ENCODE peak calls at places on chromosomes 1 and 21, in seven cellular contexts. J, P, N, L, T, K and Z are unnamed samples.

GRCh38 chr1:2097386-2098300 is 47.4 kb downstream of the PRKCZ start:
- DNase-seq in J (no peak), P (no peak), N (no peak), L (no peak), T (no peak), K (no peak), Z (no peak)

GRCh38 chr1:186304982-186305949 is 69.8 kb downstream of the TPR start:
- DNase-seq in J (no peak), P (no peak), N (no peak), L (no peak), T (no peak), K (peak), Z (no peak)

GRCh38 chr1:115456441-115456961 is 118.5 kb upstream of the NGF start:
- DNase-seq in J (no peak), P (no peak), N (no peak), L (no peak), T (no peak), K (no peak), Z (no peak)

GRCh38 chr1:107175102-107175501 is 34.3 kb downstream of the NTNG1 start:
- DNase-seq in J (no peak), P (no peak), N (no peak), L (no peak), T (no peak), K (no peak), Z (no peak)

GRCh38 chr21:30444204-30444603 is 4.1 kb downstream of the KRTAP15-1 start:
- DNase-seq in J (no peak), P (no peak), N (no peak), L (no peak), T (no peak), K (no peak), Z (no peak)

GRCh38 chr1:182189535-182190066 is 128.1 kb upstream of the ZNF648 start:
- DNase-seq in J (no peak), P (no peak), N (no peak), L (no peak), T (no peak), K (no peak), Z (no peak)

GRCh38 chr1:225430301-225430700 is 2.5 kb upstream of the LBR start:
- DNase-seq in J (no peak), P (no peak), N (no peak), L (no peak), T (no peak), K (no peak), Z (no peak)

GRCh38 chr1:99643021-99643779 is 2.7 kb upstream of the PALMD start:
- DNase-seq in J (no peak), P (peak), N (no peak), L (no peak), T (no peak), K (no peak), Z (no peak)

GRCh38 chr1:30410153-30410851 is 313.1 kb downstream of the MATN1 start:
- DNase-seq in J (peak), P (no peak), N (no peak), L (no peak), T (peak), K (no peak), Z (no peak)

GRCh38 chr1:100767176-100767876 is 47.8 kb downstream of the VCAM1 start:
- DNase-seq in J (no peak), P (no peak), N (no peak), L (no peak), T (no peak), K (no peak), Z (no peak)

GRCh38 chr1:2865571-2866414 is 64.3 kb upstream of the TTC34 start:
- DNase-seq in J (no peak), P (no peak), N (no peak), L (no peak), T (no peak), K (no peak), Z (no peak)

GRCh38 chr1:94599090-94599813 is 57.7 kb upstream of the F3 start:
- DNase-seq in J (no peak), P (no peak), N (no peak), L (no peak), T (no peak), K (peak), Z (peak)

GRCh38 chr1:235998812-235999211 is 66.1 kb downstream of the NID1 start:
- DNase-seq in J (no peak), P (no peak), N (no peak), L (no peak), T (no peak), K (no peak), Z (no peak)

GRCh38 chr1:214234635-214235025 is 46.3 kb upstream of the SMYD2 start:
- DNase-seq in J (no peak), P (no peak), N (no peak), L (no peak), T (no peak), K (no peak), Z (no peak)

GRCh38 chr21:31862078-31862477 is 10.7 kb upstream of the HUNK start:
- DNase-seq in J (no peak), P (no peak), N (no peak), L (no peak), T (no peak), K (no peak), Z (no peak)

GRCh38 chr1:92909321-92909720 is 51.9 kb downstream of the DIPK1A start:
- DNase-seq in J (no peak), P (peak), N (no peak), L (peak), T (no peak), K (no peak), Z (no peak)

GRCh38 chr1:116738673-116739370 is 15.4 kb upstream of the CD2 start:
- DNase-seq in J (no peak), P (no peak), N (no peak), L (no peak), T (no peak), K (no peak), Z (no peak)

GRCh38 chr1:211695135-211695816 is 19.9 kb upstream of the NEK2 start:
- DNase-seq in J (no peak), P (no peak), N (no peak), L (no peak), T (no peak), K (no peak), Z (no peak)

GRCh38 chr21:42471206-42471605 is 24.8 kb downstream of the RSPH1 start:
- DNase-seq in J (peak), P (no peak), N (peak), L (no peak), T (no peak), K (no peak), Z (no peak)

GRCh38 chr1:49225464-49225863 is 448.8 kb upstream of the BEND5 start:
- DNase-seq in J (no peak), P (no peak), N (no peak), L (no peak), T (no peak), K (no peak), Z (no peak)

GRCh38 chr1:39395357-39395831 is 96.0 kb upstream of the BMP8A start:
- DNase-seq in J (no peak), P (peak), N (no peak), L (peak), T (no peak), K (peak), Z (peak)

GRCh38 chr21:42811960-42812359 is 67.4 kb downstream of the WDR4 start:
- DNase-seq in J (no peak), P (no peak), N (no peak), L (no peak), T (no peak), K (no peak), Z (no peak)

GRCh38 chr21:43322805-43323204 is 104.1 kb downstream of the SIK1 start:
- DNase-seq in J (no peak), P (no peak), N (no peak), L (no peak), T (no peak), K (no peak), Z (no peak)

GRCh38 chr1:229941785-229942184 is 125.3 kb upstream of the GALNT2 start:
- DNase-seq in J (no peak), P (no peak), N (no peak), L (no peak), T (no peak), K (no peak), Z (no peak)

GRCh38 chr1:227788279-227789041 is 27.0 kb upstream of the PRSS38 start:
- DNase-seq in J (peak), P (no peak), N (no peak), L (no peak), T (peak), K (peak), Z (peak)

GRCh38 chr21:41406340-41406739 is 19.7 kb upstream of the MX1 start:
- DNase-seq in J (peak), P (no peak), N (no peak), L (no peak), T (no peak), K (no peak), Z (no peak)

GRCh38 chr1:66791621-66792610 is 9.2 kb downstream of the INSL5 start:
- DNase-seq in J (no peak), P (no peak), N (no peak), L (no peak), T (no peak), K (no peak), Z (no peak)

GRCh38 chr1:201312298-201312697 is 29.0 kb downstream of the PKP1 start:
- DNase-seq in J (no peak), P (no peak), N (no peak), L (no peak), T (no peak), K (no peak), Z (no peak)

GRCh38 chr1:225378880-225379279 is 49.0 kb downstream of the LBR start:
- DNase-seq in J (no peak), P (peak), N (no peak), L (peak), T (no peak), K (no peak), Z (no peak)

GRCh38 chr21:45032977-45033705 is 41.2 kb upstream of the ADARB1 start:
- DNase-seq in J (peak), P (no peak), N (no peak), L (no peak), T (no peak), K (no peak), Z (no peak)

GRCh38 chr1:185813401-185813979 is 79.3 kb downstream of the HMCN1 start:
- DNase-seq in J (no peak), P (no peak), N (peak), L (no peak), T (no peak), K (peak), Z (peak)

GRCh38 chr1:208238710-208239517 is 5.3 kb downstream of the PLXNA2 start:
- DNase-seq in J (no peak), P (no peak), N (no peak), L (no peak), T (no peak), K (peak), Z (peak)

GRCh38 chr1:232725303-232726047 is 79.7 kb upstream of the MAP10 start:
- DNase-seq in J (no peak), P (no peak), N (no peak), L (no peak), T (no peak), K (no peak), Z (no peak)

GRCh38 chr1:169115891-169116585 is 9.5 kb downstream of the ATP1B1 start:
- DNase-seq in J (no peak), P (no peak), N (peak), L (no peak), T (peak), K (no peak), Z (peak)

GRCh38 chr1:57353589-57353988 is 70.3 kb downstream of the DAB1 start:
- DNase-seq in J (no peak), P (no peak), N (no peak), L (peak), T (no peak), K (no peak), Z (no peak)

DNA sequence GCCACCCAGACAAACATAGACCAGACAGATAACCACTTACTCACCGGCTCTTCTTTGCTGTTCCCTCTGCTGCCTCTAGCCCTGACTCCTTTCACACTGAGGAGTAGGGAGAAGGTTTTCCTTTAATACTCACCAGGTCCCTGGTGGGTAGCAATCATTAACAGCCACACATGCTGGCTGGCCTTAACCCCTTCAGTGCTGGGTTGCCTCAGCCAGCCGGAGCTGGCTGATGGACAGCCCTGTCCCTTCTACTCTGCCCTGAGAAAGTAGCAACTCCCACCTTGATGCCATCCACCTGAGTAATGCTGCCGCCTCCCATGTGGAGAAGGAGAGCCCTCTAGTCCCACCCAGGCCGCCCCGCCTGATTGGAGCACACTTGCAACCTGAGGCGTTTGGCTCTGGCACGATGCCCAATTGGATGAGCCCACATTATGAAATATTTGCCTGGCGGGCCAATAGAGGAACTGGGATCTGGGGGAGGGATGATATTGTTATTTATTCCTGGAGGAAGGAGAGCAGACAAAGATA is 71.6 kb downstream of the PLEKHA6 start:
- DNase-seq in J (peak), P (no peak), N (peak), L (no peak), T (peak), K (peak), Z (peak)
- TF ChIP-seq CTCF in J (no peak), P (no peak), N (no peak), L (no peak), T (no peak), K (no peak), Z (no peak)

GRCh38 chr1:213136190-213136917 is 85.3 kb downstream of the RPS6KC1 start:
- DNase-seq in J (no peak), P (no peak), N (peak), L (no peak), T (no peak), K (no peak), Z (no peak)

GRCh38 chr1:213127074-213127473 is 76.0 kb downstream of the RPS6KC1 start:
- DNase-seq in J (no peak), P (no peak), N (no peak), L (no peak), T (no peak), K (no peak), Z (no peak)

GRCh38 chr1:213135572-213135971 is 84.5 kb downstream of the RPS6KC1 start:
- DNase-seq in J (no peak), P (no peak), N (no peak), L (no peak), T (no peak), K (no peak), Z (no peak)

GRCh38 chr1:213131851-213132655 is 81.0 kb downstream of the RPS6KC1 start:
- DNase-seq in J (no peak), P (no peak), N (no peak), L (no peak), T (no peak), K (no peak), Z (no peak)
- TF ChIP-seq CTCF in J (peak), P (no peak), N (no peak), L (no peak), T (no peak), K (peak), Z (no peak)

DNA sequence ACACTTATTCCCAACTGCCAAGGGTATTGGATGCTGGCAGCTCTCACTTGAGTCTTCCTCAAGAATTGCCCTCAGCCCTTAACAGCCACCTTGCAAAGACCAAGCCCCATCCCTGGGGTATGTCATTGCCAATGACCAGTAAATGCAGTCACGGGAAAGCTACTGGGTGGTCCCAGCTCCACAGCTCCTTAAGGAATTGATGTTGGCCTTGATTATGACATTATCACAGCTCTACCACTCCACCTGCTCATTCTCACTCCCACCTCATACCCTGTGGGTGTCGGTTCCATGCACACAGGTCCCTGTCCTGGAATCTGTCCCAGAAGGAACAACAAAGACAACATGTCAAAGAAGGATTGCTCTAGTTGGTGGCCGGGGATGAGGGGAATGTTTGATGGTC is 60.5 kb upstream of the GJB5 start:
- DNase-seq in J (no peak), P (no peak), N (no peak), L (no peak), T (no peak), K (no peak), Z (no peak)
- TF ChIP-seq CTCF in J (no peak), P (no peak), N (no peak), L (no peak), T (no peak), K (no peak), Z (no peak)

GRCh38 chr1:203136409-203137042 is 9.0 kb downstream of the ADORA1 start:
- DNase-seq in J (no peak), P (no peak), N (no peak), L (no peak), T (no peak), K (peak), Z (peak)
- TF ChIP-seq CTCF in J (no peak), P (peak), N (no peak), L (no peak), T (no peak), K (no peak), Z (no peak)